ENCODE peak calls at places on chromosomes 2 and 18, in eight cellular contexts. C is activated CD8-positive, alpha-beta memory T cell treated with anti-CD3 and anti-CD28 coated beads for 48 hours; R is stomach; J is A549; W is H54; D is iPS-NIHi11; K is thyroid gland; Q is stimulated activated CD4-positive, alpha-beta T cell treated with anti-CD3 and anti-CD28 coated beads, Interleukin-12 subunit alpha, Interleukin-12 subunit beta, amount 100 ng/mL, for 4 hours. Y is an unnamed sample.

GRCh38 chr18:41771971-41772370 is 183.1 kb upstream of the PIK3C3 start:
- DNase-seq in C (no peak), R (no peak), J (no peak), W (no peak), D (no peak), K (no peak), Q (no peak), Y (no peak)

GRCh38 chr18:56789004-56789888 is 138.1 kb downstream of the WDR7 start:
- DNase-seq in C (no peak), R (no peak), J (peak), W (peak), D (peak), K (no peak), Q (peak), Y (no peak)

GRCh38 chr2:151374426-151374825 is 17.0 kb downstream of the TNFAIP6 start:
- DNase-seq in C (no peak), R (no peak), J (peak), W (peak), D (no peak), K (no peak), Q (no peak), Y (no peak)

GRCh38 chr2:223523541-223523940 is 78.6 kb downstream of the SCG2 start:
- DNase-seq in C (no peak), R (no peak), J (peak), W (no peak), D (no peak), K (no peak), Q (no peak), Y (no peak)

GRCh38 chr2:107107351-107107750 is 221.4 kb upstream of the ST6GAL2 start:
- DNase-seq in C (no peak), R (no peak), J (no peak), W (no peak), D (no peak), K (no peak), Q (no peak), Y (no peak)

GRCh38 chr2:233209978-233210680 is 41.3 kb upstream of the ATG16L1 start:
- DNase-seq in C (no peak), R (no peak), J (no peak), W (peak), D (no peak), K (no peak), Q (no peak), Y (no peak)

GRCh38 chr2:173997779-173998178 is 32.6 kb upstream of the SP3 start:
- DNase-seq in C (no peak), R (no peak), J (no peak), W (no peak), D (no peak), K (peak), Q (no peak), Y (no peak)

GRCh38 chr2:126859631-126860030 is 39.1 kb upstream of the TEX51 start:
- DNase-seq in C (no peak), R (no peak), J (no peak), W (no peak), D (no peak), K (no peak), Q (no peak), Y (no peak)

GRCh38 chr2:238920053-238920452 is 72.2 kb downstream of the TWIST2 start:
- DNase-seq in C (no peak), R (no peak), J (no peak), W (no peak), D (no peak), K (no peak), Q (no peak), Y (no peak)

GRCh38 chr18:41324934-41325333 is 630.1 kb upstream of the PIK3C3 start:
- DNase-seq in C (no peak), R (no peak), J (no peak), W (no peak), D (no peak), K (no peak), Q (no peak), Y (no peak)

GRCh38 chr2:182391443-182391842 is 35.4 kb downstream of the PDE1A start:
- DNase-seq in C (no peak), R (no peak), J (no peak), W (no peak), D (no peak), K (no peak), Q (no peak), Y (no peak)

GRCh38 chr2:34831096-34831495 is 1232.0 kb upstream of the FAM98A start:
- DNase-seq in C (no peak), R (no peak), J (no peak), W (no peak), D (no peak), K (no peak), Q (no peak), Y (no peak)

GRCh38 chr18:7803956-7804469 is 236.9 kb downstream of the PTPRM start:
- DNase-seq in C (no peak), R (no peak), J (no peak), W (no peak), D (no peak), K (no peak), Q (no peak), Y (no peak)

GRCh38 chr2:171181067-171182049 is 20.7 kb upstream of the TLK1 start:
- DNase-seq in C (no peak), R (no peak), J (no peak), W (no peak), D (no peak), K (no peak), Q (no peak), Y (no peak)

GRCh38 chr2:206981739-206982336 is 42.5 kb downstream of the CPO start:
- DNase-seq in C (no peak), R (peak), J (peak), W (peak), D (peak), K (peak), Q (peak), Y (peak)

GRCh38 chr2:241952816-241953215 is 83.3 kb downstream of the RTP5 start:
- DNase-seq in C (no peak), R (no peak), J (no peak), W (no peak), D (no peak), K (no peak), Q (no peak), Y (no peak)

GRCh38 chr2:66665124-66665984 is 230.4 kb downstream of the MEIS1 start:
- DNase-seq in C (no peak), R (no peak), J (no peak), W (no peak), D (no peak), K (no peak), Q (no peak), Y (no peak)

GRCh38 chr2:224956706-224957105 is 85.6 kb downstream of the DOCK10 start:
- DNase-seq in C (no peak), R (no peak), J (no peak), W (no peak), D (no peak), K (peak), Q (no peak), Y (no peak)

GRCh38 chr18:51089691-51090090 is 59.7 kb downstream of the SMAD4 start:
- DNase-seq in C (no peak), R (no peak), J (no peak), W (no peak), D (no peak), K (no peak), Q (no peak), Y (no peak)

GRCh38 chr18:46343940-46344372 is 239.8 kb downstream of the HAUS1 start:
- DNase-seq in C (no peak), R (no peak), J (no peak), W (no peak), D (peak), K (peak), Q (peak), Y (no peak)

GRCh38 chr2:167478196-167478595 is 589.9 kb downstream of the XIRP2 start:
- DNase-seq in C (no peak), R (no peak), J (no peak), W (no peak), D (no peak), K (no peak), Q (no peak), Y (no peak)